ENCODE peak calls at places on chromosomes 6 and 20, in five cellular contexts. F is naive thymus-derived CD4-positive, alpha-beta T cell; K is tibial artery; X is breast epithelium; D is mesenchymal stem cell. B is an unnamed sample.
A peak's percentile ranks its signal among the peaks of the same experiment; 100 is the strongest.

GRCh38 chr6:16764188-16764950 is 3.1 kb upstream of the ATXN1 start:
- DNase-seq in F (peak; percentile 17), K (no peak), X (no peak), D (peak; percentile 69), B (peak; percentile 73)

GRCh38 chr6:34578445-34579262 is 22.5 kb upstream of the SPDEF start:
- DNase-seq in F (no peak), K (no peak), X (no peak), D (no peak), B (no peak)

GRCh38 chr6:33414592-33415271 is 3.2 kb downstream of the CUTA start:
- DNase-seq in F (no peak), K (no peak), X (no peak), D (no peak), B (peak; percentile 52)

GRCh38 chr6:26029570-26029856 is 57.7 kb upstream of the HFE start:
- DNase-seq in F (no peak), K (no peak), X (no peak), D (no peak), B (no peak)

GRCh38 chr6:114055319-114055718 is 84.4 kb upstream of the HDAC2 start:
- DNase-seq in F (no peak), K (no peak), X (no peak), D (no peak), B (no peak)

GRCh38 chr6:53461041-53461656 is 83.8 kb downstream of the GCLC start:
- DNase-seq in F (no peak), K (no peak), X (no peak), D (no peak), B (no peak)

GRCh38 chr6:109296971-109297372 is 85.3 kb downstream of the CD164 start:
- DNase-seq in F (no peak), K (no peak), X (no peak), D (no peak), B (no peak)

GRCh38 chr6:21158149-21158548 is 435.4 kb upstream of the SOX4 start:
- DNase-seq in F (no peak), K (no peak), X (no peak), D (no peak), B (no peak)

GRCh38 chr6:31383149-31383548 is 20.2 kb upstream of the MICA start:
- DNase-seq in F (no peak), K (no peak), X (no peak), D (peak; percentile 25), B (no peak)

GRCh38 chr6:12335131-12335527 is 45.0 kb downstream of the EDN1 start:
- DNase-seq in F (no peak), K (no peak), X (no peak), D (no peak), B (no peak)

GRCh38 chr6:36120539-36120938 is 9.8 kb upstream of the MAPK13 start:
- DNase-seq in F (peak; percentile 83), K (peak; percentile 18), X (peak; percentile 39), D (no peak), B (no peak)

GRCh38 chr20:25038591-25039015 is 19.3 kb downstream of the ACSS1 start:
- DNase-seq in F (no peak), K (no peak), X (no peak), D (no peak), B (no peak)

GRCh38 chr6:34146021-34146782 is at the start of gene GRM4:
- DNase-seq in F (no peak), K (no peak), X (no peak), D (no peak), B (no peak)

GRCh38 chr6:143901885-143902708 is 37.8 kb downstream of the ZC2HC1B start:
- DNase-seq in F (no peak), K (peak; percentile 41), X (no peak), D (peak; percentile 76), B (no peak)

GRCh38 chr6:141123084-141123483 is 1009.6 kb upstream of the GJE1 start:
- DNase-seq in F (no peak), K (no peak), X (no peak), D (no peak), B (no peak)

GRCh38 chr20:64077876-64078551 is 1.3 kb downstream of the RGS19 start:
- DNase-seq in F (peak; percentile 73), K (no peak), X (no peak), D (no peak), B (no peak)

GRCh38 chr6:140660295-140660694 is 1285.8 kb upstream of the CITED2 start:
- DNase-seq in F (no peak), K (no peak), X (no peak), D (no peak), B (no peak)

GRCh38 chr20:33687370-33687915 is 1.3 kb upstream of the E2F1 start:
- DNase-seq in F (no peak), K (no peak), X (no peak), D (peak; percentile 63), B (no peak)

GRCh38 chr20:22805219-22805618 is 220.8 kb upstream of the FOXA2 start:
- DNase-seq in F (no peak), K (no peak), X (no peak), D (peak; percentile 88), B (no peak)

GRCh38 chr6:140744648-140745320 is 1370.3 kb upstream of the CITED2 start:
- DNase-seq in F (no peak), K (peak; percentile 29), X (no peak), D (peak; percentile 32), B (no peak)

GRCh38 chr6:161079566-161080262 is 88.1 kb downstream of the MAP3K4 start:
- DNase-seq in F (no peak), K (no peak), X (no peak), D (peak; percentile 30), B (no peak)

GRCh38 chr6:150202404-150202803 is 59.6 kb downstream of the PPP1R14C start:
- DNase-seq in F (no peak), K (no peak), X (no peak), D (no peak), B (no peak)

GRCh38 chr6:18349350-18349749 is 37.8 kb upstream of the RNF144B start:
- DNase-seq in F (no peak), K (no peak), X (peak; percentile 38), D (no peak), B (no peak)

GRCh38 chr6:18350728-18351127 is 36.4 kb upstream of the RNF144B start:
- DNase-seq in F (no peak), K (no peak), X (no peak), D (no peak), B (no peak)

GRCh38 chr6:18350271-18350670 is 36.9 kb upstream of the RNF144B start:
- DNase-seq in F (no peak), K (no peak), X (peak; percentile 67), D (no peak), B (no peak)

GRCh38 chr6:18352842-18353241 is 34.3 kb upstream of the RNF144B start:
- DNase-seq in F (no peak), K (no peak), X (peak; percentile 75), D (no peak), B (no peak)

GRCh38 chr6:18352001-18352400 is 35.1 kb upstream of the RNF144B start:
- DNase-seq in F (no peak), K (no peak), X (no peak), D (no peak), B (no peak)
- H3K4me3 ChIP-seq in F (no peak overlapping the region), K (no peak overlapping the region), X (no peak overlapping the region), D (no peak overlapping the region), B (no peak overlapping the region)

GRCh38 chr20:41601742-41602141 is 16.4 kb downstream of the CHD6 start:
- DNase-seq in F (no peak), K (no peak), X (no peak), D (no peak), B (no peak)

GRCh38 chr20:41600926-41601631 is 17.1 kb downstream of the CHD6 start:
- DNase-seq in F (no peak), K (no peak), X (no peak), D (no peak), B (no peak)

GRCh38 chr20:41604002-41604401 is 14.2 kb downstream of the CHD6 start:
- DNase-seq in F (no peak), K (no peak), X (no peak), D (no peak), B (no peak)

GRCh38 chr20:41598719-41599118 is 19.5 kb downstream of the CHD6 start:
- DNase-seq in F (no peak), K (no peak), X (no peak), D (no peak), B (no peak)

DNA sequence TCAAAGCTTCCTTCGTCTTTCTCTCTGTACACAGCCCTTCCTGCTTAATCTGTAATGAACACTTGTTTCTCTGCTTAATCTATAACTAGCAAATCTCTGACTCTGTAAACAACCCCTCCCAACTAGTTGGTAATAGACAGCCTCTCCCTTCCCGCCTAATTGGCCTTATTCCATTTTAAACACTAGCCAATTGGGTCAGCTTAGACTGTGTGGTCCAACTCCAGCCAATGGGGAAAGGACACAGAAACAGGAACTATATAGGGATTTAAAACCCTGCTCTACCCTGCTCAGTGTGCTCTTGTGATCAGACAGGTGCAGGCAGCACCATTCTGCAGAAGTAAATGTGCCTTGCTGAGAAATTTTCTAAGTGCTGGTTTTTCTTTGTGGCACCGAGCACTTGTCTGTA is 18.5 kb downstream of the CHD6 start:
- DNase-seq in F (no peak), K (no peak), X (no peak), D (no peak), B (no peak)
- H3K9me3 ChIP-seq in F (peaks cover 17% of the 10 kb centered on the region), K (peaks cover 21% of the 10 kb centered on the region), X (peaks cover 54% of the 10 kb centered on the region), D (peaks cover 32% of the 10 kb centered on the region), B (peaks cover 62% of the 10 kb centered on the region)

DNA sequence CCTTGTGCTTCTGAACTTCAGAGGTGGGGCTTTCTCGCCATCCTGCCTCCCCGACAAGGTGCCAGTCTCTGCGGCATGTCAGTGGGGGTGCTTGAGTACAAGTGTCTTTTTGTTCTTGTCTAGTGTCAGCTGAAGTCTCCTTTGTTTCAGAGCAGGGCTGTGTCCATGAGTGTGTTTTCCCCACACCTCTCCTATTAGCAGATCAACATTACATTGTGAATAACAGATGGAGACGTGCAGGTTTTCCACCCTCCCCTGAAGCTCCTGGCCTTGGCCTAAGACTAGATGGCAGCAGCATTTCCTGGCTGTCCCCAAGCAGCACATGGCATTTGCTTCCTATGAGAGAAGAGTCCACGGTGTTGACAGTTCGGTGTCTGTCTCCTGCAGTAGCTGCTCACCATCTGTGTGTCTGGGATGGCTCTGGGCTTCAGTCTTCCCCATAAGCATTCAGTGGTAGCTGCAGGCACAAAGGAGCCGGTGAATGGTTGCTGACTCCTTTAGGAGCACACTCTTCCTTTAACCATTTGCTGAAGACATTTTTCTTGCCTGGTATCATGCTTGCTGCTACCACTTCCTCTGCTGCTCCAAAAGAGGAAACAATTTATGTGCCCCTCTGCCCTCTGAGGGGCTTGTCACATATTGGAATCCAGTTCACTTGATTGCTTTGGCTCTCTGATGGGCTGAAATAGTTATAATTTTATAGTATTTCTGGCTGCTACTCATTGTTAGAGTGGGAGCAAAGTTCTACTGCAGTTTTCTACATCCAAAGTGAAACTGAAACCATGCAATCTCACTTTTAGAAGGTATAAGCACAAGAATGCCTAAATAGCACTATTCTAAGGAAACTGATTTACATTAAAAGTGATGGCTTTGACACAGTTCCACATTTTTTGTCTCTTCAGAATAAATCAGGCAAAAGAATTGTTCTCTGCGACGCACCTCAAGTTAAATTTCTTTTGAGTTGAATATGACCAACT is 913.0 kb downstream of the C6orf118 start:
- DNase-seq in F (no peak), K (no peak), X (no peak), D (peak; percentile 24), B (no peak)
- H3K4me3 ChIP-seq in F (peak overlapping the region; percentile 41), K (no peak overlapping the region), X (peak overlapping the region; percentile 27), D (no peak overlapping the region), B (no peak overlapping the region)

GRCh38 chr20:49995586-49995985 is 12.8 kb downstream of the SNAI1 start:
- DNase-seq in F (no peak), K (no peak), X (no peak), D (no peak), B (no peak)
- H3K9me3 ChIP-seq in F (no peaks in the 10 kb centered on the region), K (no peaks in the 10 kb centered on the region), X (no peaks in the 10 kb centered on the region), D (no peaks in the 10 kb centered on the region), B (no peaks in the 10 kb centered on the region)

B was measured in A673.